ENCODE peak calls at places on chromosome 16, in six cellular contexts. One of them, this sample, is unnamed.

GRCh38 chr16:27232875-27233605 is 29.7 kb downstream of the KDM8 start:
- DNase-seq in tibial nerve: no peak
- DNase-seq in cardiac fibroblast: no peak
- DNase-seq in SK-N-DZ: no peak
- DNase-seq in upper lobe of right lung: no peak
- DNase-seq in activated T-cell treated with anti-CD3 and anti-CD28 coated beads for 1 hour: no peak
- DNase-seq in this sample: no peak

GRCh38 chr16:81818514-81819304 is 39.6 kb downstream of the PLCG2 start:
- DNase-seq in upper lobe of right lung: no peak
- DNase-seq in tibial nerve: no peak
- DNase-seq in cardiac fibroblast: no peak
- DNase-seq in SK-N-DZ: no peak
- DNase-seq in activated T-cell treated with anti-CD3 and anti-CD28 coated beads for 1 hour: no peak
- DNase-seq in this sample: no peak

GRCh38 chr16:81514041-81514559 is 69.5 kb downstream of the CMIP start:
- DNase-seq in tibial nerve: no peak
- DNase-seq in cardiac fibroblast: no peak
- DNase-seq in upper lobe of right lung: no peak
- DNase-seq in activated T-cell treated with anti-CD3 and anti-CD28 coated beads for 1 hour: no peak
- DNase-seq in SK-N-DZ: no peak
- DNase-seq in this sample: no peak

GRCh38 chr16:69253796-69254426 is 57.2 kb upstream of the VPS4A start:
- DNase-seq in activated T-cell treated with anti-CD3 and anti-CD28 coated beads for 1 hour: no peak
- DNase-seq in tibial nerve: no peak
- DNase-seq in cardiac fibroblast: peak
- DNase-seq in upper lobe of right lung: no peak
- DNase-seq in SK-N-DZ: no peak
- DNase-seq in this sample: peak

GRCh38 chr16:70407811-70408274 is 31.1 kb downstream of the ST3GAL2 start:
- DNase-seq in tibial nerve: no peak
- DNase-seq in SK-N-DZ: no peak
- DNase-seq in cardiac fibroblast: no peak
- DNase-seq in upper lobe of right lung: no peak
- DNase-seq in activated T-cell treated with anti-CD3 and anti-CD28 coated beads for 1 hour: no peak
- DNase-seq in this sample: peak

GRCh38 chr16:71885261-71885650 is 1.3 kb upstream of the ZNF821 start:
- DNase-seq in upper lobe of right lung: no peak
- DNase-seq in activated T-cell treated with anti-CD3 and anti-CD28 coated beads for 1 hour: no peak
- DNase-seq in cardiac fibroblast: no peak
- DNase-seq in SK-N-DZ: no peak
- DNase-seq in tibial nerve: no peak
- DNase-seq in this sample: peak

GRCh38 chr16:75535211-75535843 is 581 bp downstream of the CHST5 start:
- DNase-seq in activated T-cell treated with anti-CD3 and anti-CD28 coated beads for 1 hour: no peak
- DNase-seq in tibial nerve: no peak
- DNase-seq in upper lobe of right lung: peak
- DNase-seq in cardiac fibroblast: no peak
- DNase-seq in SK-N-DZ: no peak
- DNase-seq in this sample: no peak

GRCh38 chr16:67244387-67245188 is 2.7 kb downstream of the FHOD1 start:
- DNase-seq in upper lobe of right lung: peak
- DNase-seq in cardiac fibroblast: peak
- DNase-seq in SK-N-DZ: no peak
- DNase-seq in activated T-cell treated with anti-CD3 and anti-CD28 coated beads for 1 hour: peak
- DNase-seq in tibial nerve: no peak
- DNase-seq in this sample: no peak

This sample was measured in retina.